ENCODE peak calls at places on chromosomes 5 and 9, in four cellular contexts. H is activated CD8-positive, alpha-beta memory T cell treated with anti-CD3 and anti-CD28 coated beads for 24 hours; B is testis; O is NCI-H1092 treated with DMSO at 0.1 percent for 48 hours. Z is an unnamed sample.

GRCh38 chr9:34046784-34047379 is 1.8 kb downstream of the UBAP2 start:
- DNase-seq in H (no peak), O (no peak), B (no peak), Z (no peak)

GRCh38 chr9:126874546-126875314 is 14.3 kb downstream of the ZBTB34 start:
- DNase-seq in O (no peak), H (no peak), B (no peak), Z (no peak)

GRCh38 chr9:1298027-1298426 is 247.9 kb downstream of the DMRT2 start:
- DNase-seq in H (no peak), O (no peak), B (no peak), Z (no peak)

GRCh38 chr5:40784027-40784653 is 14.0 kb downstream of the PRKAA1 start:
- DNase-seq in H (no peak), B (no peak), O (no peak), Z (no peak)

GRCh38 chr5:35679351-35679750 is 61.7 kb downstream of the SPEF2 start:
- DNase-seq in O (no peak), B (no peak), H (no peak), Z (no peak)

GRCh38 chr5:163385276-163385675 is 52.1 kb upstream of the CCNG1 start:
- DNase-seq in B (no peak), O (no peak), H (no peak), Z (no peak)

GRCh38 chr9:121682926-121683485 is 31.6 kb downstream of the DAB2IP start:
- DNase-seq in O (no peak), B (no peak), H (no peak), Z (no peak)

GRCh38 chr5:135400866-135401265 is 1.8 kb upstream of the MACROH2A1 start:
- DNase-seq in B (no peak), H (no peak), O (no peak), Z (no peak)

GRCh38 chr5:151812757-151813309 is 41.1 kb downstream of the G3BP1 start:
- DNase-seq in H (no peak), O (no peak), B (no peak), Z (no peak)

Z was measured in stimulated activated CD4-positive, alpha-beta T cell treated with anti-CD3 and anti-CD28 coated beads, Interleukin-4, amount 100 ng/mL, for 48 hours.